ENCODE peak calls at places on chromosome 6, in ten cellular contexts. G, A, N, X, R, D, P, U, C and T are unnamed samples.
A peak's percentile ranks its signal among the peaks of the same experiment; 100 is the strongest.

GRCh38 chr6:6366778-6367177 is 46.3 kb upstream of the F13A1 start:
- DNase-seq in G (no peak), A (peak; percentile 18), N (no peak), X (no peak), R (no peak), D (no peak), P (peak; percentile 23), U (no peak), C (no peak), T (no peak)

GRCh38 chr6:13522639-13523038 is 35.2 kb upstream of the GFOD1 start:
- DNase-seq in G (no peak), A (no peak), N (no peak), X (no peak), R (no peak), D (no peak), P (no peak), U (no peak), C (no peak), T (no peak)

GRCh38 chr6:26336355-26337198 is 28.4 kb upstream of the BTN3A2 start:
- DNase-seq in G (peak; percentile 37), A (no peak), N (no peak), X (no peak), R (no peak), D (peak; percentile 56), P (no peak), U (no peak), C (no peak), T (no peak)

GRCh38 chr6:96907498-96907897 is 9.8 kb upstream of the NDUFAF4 start:
- DNase-seq in G (no peak), A (no peak), N (no peak), X (peak; percentile 40), R (no peak), D (peak; percentile 46), P (no peak), U (no peak), C (no peak), T (no peak)

GRCh38 chr6:152552616-152553209 is 84.4 kb downstream of the SYNE1 start:
- DNase-seq in G (peak; percentile 31), A (peak; percentile 70), N (peak; percentile 48), X (peak; percentile 2), R (peak; percentile 75), D (peak; percentile 81), P (no peak), U (peak; percentile 25), C (peak; percentile 38), T (peak; percentile 73)

GRCh38 chr6:29747688-29748250 is 24.5 kb downstream of the HLA-F start:
- DNase-seq in G (no peak), A (no peak), N (no peak), X (no peak), R (no peak), D (no peak), P (no peak), U (no peak), C (no peak), T (no peak)

GRCh38 chr6:101517632-101518031 is 124.1 kb downstream of the GRIK2 start:
- DNase-seq in G (no peak), A (no peak), N (no peak), X (no peak), R (no peak), D (no peak), P (no peak), U (no peak), C (no peak), T (no peak)

GRCh38 chr6:116409756-116410155 is 39.0 kb downstream of the DSE start:
- DNase-seq in G (no peak), A (no peak), N (no peak), X (no peak), R (no peak), D (no peak), P (no peak), U (no peak), C (no peak), T (no peak)

GRCh38 chr6:57261896-57262295 is 39.8 kb upstream of the RAB23 start:
- DNase-seq in G (no peak), A (no peak), N (no peak), X (no peak), R (no peak), D (peak; percentile 46), P (no peak), U (no peak), C (no peak), T (no peak)

GRCh38 chr6:18117136-18117535 is 5.3 kb downstream of the NHLRC1 start:
- DNase-seq in G (no peak), A (no peak), N (no peak), X (no peak), R (no peak), D (no peak), P (no peak), U (no peak), C (no peak), T (no peak)

GRCh38 chr6:12348530-12349511 is 58.7 kb downstream of the EDN1 start:
- DNase-seq in G (peak; percentile 78), A (no peak), N (no peak), X (no peak), R (no peak), D (peak; percentile 75), P (no peak), U (no peak), C (no peak), T (no peak)

GRCh38 chr6:42171813-42172595 is 1.2 kb upstream of the GUCA1A start:
- DNase-seq in G (no peak), A (no peak), N (no peak), X (no peak), R (no peak), D (no peak), P (peak; percentile 14), U (no peak), C (no peak), T (no peak)

GRCh38 chr6:20907486-20908071 is 373.3 kb downstream of the CDKAL1 start:
- DNase-seq in G (no peak), A (no peak), N (no peak), X (no peak), R (peak; percentile 44), D (no peak), P (no peak), U (no peak), C (no peak), T (no peak)

GRCh38 chr6:39037707-39038106 is 10.9 kb upstream of the GLP1R start:
- DNase-seq in G (no peak), A (peak; percentile 4), N (no peak), X (no peak), R (no peak), D (no peak), P (no peak), U (no peak), C (no peak), T (no peak)